ENCODE peak calls at places on chromosomes 5 and 9, in four cellular contexts. One of them, this sample, is unnamed.

GRCh38 chr5:103804714-103805113 is 242.1 kb upstream of the NUDT12 start:
- DNase-seq in HepG2: no peak
- DNase-seq in K562: no peak
- DNase-seq in Panc1: no peak
- DNase-seq in this sample: no peak

GRCh38 chr9:125540497-125540896 is 166.5 kb downstream of the MAPKAP1 start:
- DNase-seq in HepG2: no peak
- DNase-seq in K562: no peak
- DNase-seq in Panc1: no peak
- DNase-seq in this sample: no peak

GRCh38 chr9:91117959-91118651 is 243.6 kb downstream of the AUH start:
- DNase-seq in HepG2: no peak
- DNase-seq in Panc1: no peak
- DNase-seq in K562: peak; percentile 31
- DNase-seq in this sample: no peak

GRCh38 chr9:91101598-91102168 is 260.0 kb downstream of the AUH start:
- DNase-seq in K562: no peak
- DNase-seq in HepG2: no peak
- DNase-seq in Panc1: no peak
- DNase-seq in this sample: no peak

GRCh38 chr5:28286566-28286965 is 1248.2 kb upstream of the CDH9 start:
- DNase-seq in HepG2: no peak
- DNase-seq in K562: no peak
- DNase-seq in Panc1: no peak
- DNase-seq in this sample: no peak

GRCh38 chr9:116391306-116391900 is 237.8 kb downstream of the PAPPA start:
- DNase-seq in Panc1: no peak
- DNase-seq in HepG2: no peak
- DNase-seq in K562: no peak
- DNase-seq in this sample: no peak

GRCh38 chr9:35500130-35500748 is 10.3 kb downstream of the RUSC2 start:
- DNase-seq in Panc1: no peak
- DNase-seq in K562: no peak
- DNase-seq in HepG2: no peak
- DNase-seq in this sample: no peak

GRCh38 chr9:113919422-113919821 is 43.3 kb downstream of the ZNF618 start:
- DNase-seq in HepG2: no peak
- DNase-seq in Panc1: no peak
- DNase-seq in K562: no peak
- DNase-seq in this sample: no peak

GRCh38 chr5:98905857-98906688 is 22.7 kb downstream of the CHD1 start:
- DNase-seq in K562: peak; percentile 15
- DNase-seq in HepG2: peak; percentile 44
- DNase-seq in Panc1: no peak
- DNase-seq in this sample: no peak

GRCh38 chr5:31235381-31235780 is 41.9 kb downstream of the CDH6 start:
- DNase-seq in Panc1: no peak
- DNase-seq in K562: no peak
- DNase-seq in HepG2: no peak
- DNase-seq in this sample: no peak

GRCh38 chr9:77802064-77802463 is 153.9 kb upstream of the GNA14 start:
- DNase-seq in K562: no peak
- DNase-seq in HepG2: no peak
- DNase-seq in Panc1: no peak
- DNase-seq in this sample: no peak

GRCh38 chr9:77803423-77803822 is 155.3 kb upstream of the GNA14 start:
- DNase-seq in HepG2: no peak
- DNase-seq in K562: no peak
- DNase-seq in Panc1: no peak
- DNase-seq in this sample: no peak

GRCh38 chr9:77800924-77801551 is 152.9 kb upstream of the GNA14 start:
- DNase-seq in K562: no peak
- DNase-seq in HepG2: no peak
- DNase-seq in Panc1: no peak
- DNase-seq in this sample: no peak

GRCh38 chr9:77805810-77806209 is 157.7 kb upstream of the GNA14 start:
- DNase-seq in Panc1: no peak
- DNase-seq in HepG2: no peak
- DNase-seq in K562: no peak
- DNase-seq in this sample: no peak

DNA sequence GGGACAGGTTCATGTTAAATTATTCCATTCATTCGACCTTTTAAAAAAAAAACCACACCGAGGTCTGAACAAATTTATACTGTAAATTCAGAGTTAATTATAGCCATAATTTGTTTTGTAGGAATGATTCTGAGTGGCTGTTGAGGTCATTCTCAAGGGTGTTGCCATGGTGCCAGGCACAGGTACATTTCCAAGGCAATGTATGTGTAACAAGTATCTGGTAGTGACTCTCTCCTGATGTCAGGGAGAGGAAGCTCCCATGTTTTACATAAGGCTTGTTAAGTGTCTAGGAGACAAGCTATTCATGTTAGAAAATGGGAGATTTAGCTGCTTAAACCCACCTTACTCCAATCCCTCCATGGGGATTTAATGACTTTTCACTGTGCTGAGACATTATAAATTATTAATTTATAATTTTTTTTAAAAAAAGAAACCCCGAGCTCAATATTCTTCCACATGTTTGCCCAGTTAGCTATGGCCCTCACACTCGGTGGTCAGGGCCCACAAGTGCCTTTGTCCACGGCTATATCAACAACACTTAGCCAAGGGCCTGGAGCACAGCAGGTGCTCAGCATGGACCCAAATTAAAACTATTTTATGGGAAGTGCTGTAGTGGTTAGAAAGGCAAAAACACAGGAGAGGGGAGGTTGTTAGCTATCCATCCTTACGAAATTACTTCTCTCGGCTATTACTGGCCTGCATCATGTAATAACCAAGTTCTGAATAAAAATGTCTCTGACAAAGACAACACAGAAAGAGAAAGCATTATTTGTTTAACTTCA is 154.6 kb upstream of the GNA14 start:
- DNase-seq in K562: no peak
- DNase-seq in Panc1: no peak
- DNase-seq in HepG2: no peak
- DNase-seq in this sample: no peak
- TF ChIP-seq TCF7L2 in K562: no peak
- TF ChIP-seq TCF7L2 in Panc1: no peak
- TF ChIP-seq TCF7L2 in HepG2: no peak
- TF ChIP-seq TCF7L2 in this sample: no peak

GRCh38 chr5:108398964-108399363 is 17.1 kb upstream of the FBXL17 start:
- DNase-seq in K562: no peak
- DNase-seq in HepG2: no peak
- DNase-seq in Panc1: no peak
- DNase-seq in this sample: no peak
- TF ChIP-seq TCF7L2 in K562: no peak
- TF ChIP-seq TCF7L2 in HepG2: no peak
- TF ChIP-seq TCF7L2 in Panc1: no peak
- TF ChIP-seq TCF7L2 in this sample: no peak

GRCh38 chr9:27701029-27701428 is 127.7 kb upstream of the C9orf72 start:
- DNase-seq in HepG2: no peak
- DNase-seq in Panc1: no peak
- DNase-seq in K562: no peak
- DNase-seq in this sample: no peak

GRCh38 chr9:27701664-27702063 is 128.4 kb upstream of the C9orf72 start:
- DNase-seq in HepG2: no peak
- DNase-seq in K562: no peak
- DNase-seq in Panc1: no peak
- DNase-seq in this sample: no peak

DNA sequence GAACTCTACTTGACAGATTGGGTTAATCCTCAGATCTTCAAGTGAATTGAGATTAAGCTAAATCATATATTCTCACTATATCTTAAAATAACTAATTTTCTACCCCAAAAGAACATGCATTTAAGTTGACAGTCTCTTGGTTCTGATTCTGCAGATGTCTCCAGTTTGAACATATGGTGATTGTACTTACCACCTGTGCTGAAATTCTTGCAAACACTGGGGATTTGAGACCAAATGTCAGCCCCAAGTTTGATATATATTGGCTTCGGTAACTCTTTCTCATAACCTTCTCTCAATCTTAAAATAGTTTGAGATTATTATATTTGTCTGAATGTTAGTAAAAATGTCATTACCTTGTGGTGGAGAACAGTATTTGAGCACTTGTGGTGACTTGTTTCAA is 130.3 kb upstream of the C9orf72 start:
- DNase-seq in HepG2: no peak
- DNase-seq in K562: no peak
- DNase-seq in Panc1: no peak
- DNase-seq in this sample: no peak
- TF ChIP-seq TCF7L2 in HepG2: no peak
- TF ChIP-seq TCF7L2 in K562: no peak
- TF ChIP-seq TCF7L2 in Panc1: no peak
- TF ChIP-seq TCF7L2 in this sample: no peak

DNA sequence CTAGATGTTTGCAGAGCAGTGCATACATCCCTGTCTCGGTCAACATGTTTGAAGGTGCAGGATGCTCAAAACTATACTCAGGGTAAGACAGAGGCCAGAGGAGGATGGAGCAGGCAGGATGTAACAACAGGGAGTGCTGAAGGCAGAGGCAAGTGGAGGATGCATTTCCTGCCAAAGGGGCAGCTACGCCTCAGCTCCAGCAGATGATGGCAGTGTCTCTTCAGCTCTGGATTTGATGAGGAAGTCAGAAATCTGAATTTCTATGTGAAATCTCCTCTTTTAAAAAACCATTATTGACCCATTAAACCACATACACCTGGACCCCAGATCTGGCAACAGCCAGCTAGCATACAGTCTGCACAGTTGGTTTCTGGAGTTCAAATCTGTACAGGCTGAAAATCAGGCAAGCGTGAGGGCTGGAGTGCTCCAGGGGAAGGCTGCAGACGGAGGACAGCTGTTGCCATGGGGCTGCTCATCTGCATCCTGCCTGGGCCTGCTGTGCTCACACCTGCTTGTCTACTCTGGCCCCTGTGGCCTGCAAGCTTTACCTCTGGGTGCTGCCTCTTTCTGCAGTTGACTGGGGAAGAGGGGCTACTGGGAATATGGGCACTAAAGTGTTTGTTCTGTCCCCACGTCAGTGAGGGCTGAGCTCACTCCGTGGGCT is 152.9 kb upstream of the SLC28A3 start:
- DNase-seq in Panc1: no peak
- DNase-seq in K562: no peak
- DNase-seq in HepG2: no peak
- DNase-seq in this sample: no peak
- TF ChIP-seq TCF7L2 in Panc1: no peak
- TF ChIP-seq TCF7L2 in K562: no peak
- TF ChIP-seq TCF7L2 in HepG2: no peak
- TF ChIP-seq TCF7L2 in this sample: no peak